ENCODE peak calls at places on chromosomes 5 and 9, in six cellular contexts. O is EL; M is psoas muscle; J is H54; D is Panc1; W is naive thymus-derived CD4-positive, alpha-beta T cell. H is an unnamed sample.

GRCh38 chr5:180787711-180788431 is 14.7 kb downstream of the MGAT1 start:
- DNase-seq in O (peak), D (no peak), M (no peak), W (no peak), J (no peak), H (no peak)

GRCh38 chr9:71793386-71794105 is 25.2 kb upstream of the CEMIP2 start:
- DNase-seq in D (no peak), J (peak), O (peak), W (no peak), M (no peak), H (no peak)

GRCh38 chr5:64835266-64835665 is 66.5 kb downstream of the CWC27 start:
- DNase-seq in M (no peak), D (no peak), J (no peak), W (no peak), O (no peak), H (no peak)

GRCh38 chr5:7908317-7908716 is 39.4 kb downstream of the MTRR start:
- DNase-seq in D (no peak), M (no peak), W (no peak), J (no peak), O (no peak), H (no peak)

GRCh38 chr5:78666041-78666444 is 17.5 kb upstream of the LHFPL2 start:
- DNase-seq in M (no peak), W (no peak), O (no peak), J (no peak), D (no peak), H (no peak)

GRCh38 chr9:135391759-135392158 is 87.8 kb upstream of the PPP1R26 start:
- DNase-seq in W (no peak), J (no peak), D (no peak), M (no peak), O (no peak), H (no peak)

GRCh38 chr9:90805006-90805993 is 3.7 kb downstream of the SYK start:
- DNase-seq in J (no peak), D (no peak), M (no peak), W (no peak), O (no peak), H (no peak)

GRCh38 chr5:176612855-176613254 is 2.9 kb upstream of the GPRIN1 start:
- DNase-seq in O (no peak), J (no peak), D (no peak), W (no peak), M (no peak), H (no peak)

GRCh38 chr9:91486699-91487497 is 63.3 kb upstream of the NFIL3 start:
- DNase-seq in W (no peak), D (no peak), J (no peak), M (no peak), O (peak), H (no peak)

GRCh38 chr5:17400724-17401508 is 97.1 kb upstream of the TAF11L2 start:
- DNase-seq in O (no peak), D (no peak), J (no peak), M (no peak), W (no peak), H (no peak)

GRCh38 chr9:98943682-98944129 is at the start of gene COL15A1:
- DNase-seq in J (no peak), D (no peak), O (peak), M (peak), W (no peak), H (no peak)

GRCh38 chr9:136943291-136944093 is 1.0 kb downstream of the FBXW5 start:
- DNase-seq in O (peak), D (no peak), J (peak), W (peak), M (no peak), H (no peak)

GRCh38 chr5:90830058-90830457 is 271.5 kb downstream of the ADGRV1 start:
- DNase-seq in D (no peak), M (no peak), W (no peak), J (no peak), O (no peak), H (no peak)

GRCh38 chr5:112626079-112626478 is 111.6 kb upstream of the APC start:
- DNase-seq in O (no peak), M (no peak), W (no peak), D (no peak), J (no peak), H (no peak)

GRCh38 chr5:74626386-74627222 is 13.9 kb downstream of the ENC1 start:
- DNase-seq in O (no peak), J (no peak), M (no peak), W (no peak), D (no peak), H (no peak)

GRCh38 chr5:31553863-31554262 is 21.8 kb downstream of the C5orf22 start:
- DNase-seq in M (no peak), D (no peak), W (no peak), O (no peak), J (no peak), H (no peak)

GRCh38 chr5:76807296-76807695 is 11.5 kb upstream of the F2RL1 start:
- DNase-seq in M (no peak), D (no peak), O (peak), W (no peak), J (peak), H (no peak)

GRCh38 chr9:33155393-33155792 is 11.7 kb downstream of the B4GALT1 start:
- DNase-seq in M (no peak), O (peak), D (no peak), J (no peak), W (no peak), H (no peak)

GRCh38 chr5:138468966-138469539 is 3.8 kb downstream of the EGR1 start:
- DNase-seq in J (no peak), O (peak), M (no peak), D (no peak), W (no peak), H (no peak)

GRCh38 chr9:36903541-36904435 is 130.3 kb downstream of the PAX5 start:
- DNase-seq in D (no peak), J (no peak), W (no peak), O (peak), M (no peak), H (no peak)

GRCh38 chr5:152070591-152070990 is 145.9 kb upstream of the GLRA1 start:
- DNase-seq in O (no peak), D (no peak), J (no peak), W (no peak), M (no peak), H (no peak)

GRCh38 chr9:104872959-104873850 is 54.8 kb downstream of the ABCA1 start:
- DNase-seq in W (no peak), O (peak), D (peak), M (peak), J (peak), H (no peak)

GRCh38 chr5:171418982-171419662 is at the start of gene FGF18:
- DNase-seq in O (peak), W (no peak), D (no peak), M (peak), J (no peak), H (no peak)

GRCh38 chr5:603081-603998 is 8.8 kb upstream of the CEP72 start:
- DNase-seq in D (no peak), M (no peak), W (no peak), O (no peak), J (no peak), H (no peak)

GRCh38 chr9:126002476-126003350 is 255.5 kb downstream of the PBX3 start:
- DNase-seq in D (no peak), O (no peak), W (no peak), M (no peak), J (no peak), H (no peak)

GRCh38 chr9:98189412-98189811 is 3.0 kb downstream of the CORO2A start:
- DNase-seq in O (no peak), J (no peak), D (no peak), M (no peak), W (no peak), H (no peak)

GRCh38 chr9:967851-968641 is 8.4 kb upstream of the DMRT3 start:
- DNase-seq in O (no peak), J (no peak), M (no peak), D (no peak), W (no peak), H (no peak)

GRCh38 chr9:3181049-3181953 is 337.4 kb upstream of the PUM3 start:
- DNase-seq in W (peak), M (peak), O (peak), D (no peak), J (no peak), H (no peak)

GRCh38 chr9:109771084-109771483 is 8.9 kb upstream of the PALM2AKAP2 start:
- DNase-seq in M (no peak), W (no peak), D (no peak), O (peak), J (no peak), H (no peak)

GRCh38 chr5:92390657-92391056 is 1007.5 kb upstream of the ARRDC3 start:
- DNase-seq in M (no peak), J (no peak), W (no peak), O (no peak), D (no peak), H (no peak)

GRCh38 chr9:131468031-131468430 is 34.7 kb upstream of the POMT1 start:
- DNase-seq in O (no peak), M (no peak), J (no peak), W (no peak), D (no peak), H (no peak)

GRCh38 chr5:50580506-50580905 is 85.9 kb upstream of the PARP8 start:
- DNase-seq in W (no peak), J (no peak), O (peak), M (no peak), D (no peak), H (no peak)

H was measured in KG1.